ENCODE peak calls at places on chromosomes 16 and 17, in five cellular contexts. N, C, Q, W and M are unnamed samples.
A peak's percentile ranks its signal among the peaks of the same experiment; 100 is the strongest.

GRCh38 chr17:53336281-53336680 is 486.4 kb upstream of the KIF2B start:
- DNase-seq in N (no peak), C (no peak), Q (no peak), W (no peak), M (no peak)

GRCh38 chr17:73566905-73567782 is 77.1 kb downstream of the SDK2 start:
- DNase-seq in N (no peak), C (no peak), Q (no peak), W (no peak), M (peak; percentile 64)

GRCh38 chr16:83935005-83935857 is 17.8 kb upstream of the OSGIN1 start:
- DNase-seq in N (no peak), C (no peak), Q (no peak), W (no peak), M (no peak)

GRCh38 chr17:30429155-30429554 is 48.1 kb upstream of the GOSR1 start:
- DNase-seq in N (no peak), C (no peak), Q (no peak), W (no peak), M (no peak)

GRCh38 chr17:41792835-41793748 is 6.6 kb upstream of the JUP start:
- DNase-seq in N (peak; percentile 75), C (peak; percentile 90), Q (peak; percentile 89), W (no peak), M (no peak)

GRCh38 chr16:46638947-46639925 is 18.1 kb upstream of the SHCBP1 start:
- DNase-seq in N (no peak), C (no peak), Q (no peak), W (no peak), M (no peak)

GRCh38 chr17:6097005-6097279 is 26.8 kb downstream of the WSCD1 start:
- DNase-seq in N (peak; percentile 20), C (no peak), Q (no peak), W (no peak), M (no peak)

GRCh38 chr17:69870091-69870530 is 204.9 kb upstream of the KCNJ16 start:
- DNase-seq in N (no peak), C (no peak), Q (no peak), W (no peak), M (peak; percentile 31)

GRCh38 chr17:1203111-1203966 is 23.6 kb upstream of the ABR start:
- DNase-seq in N (peak; percentile 86), C (peak; percentile 64), Q (peak; percentile 64), W (no peak), M (no peak)

GRCh38 chr16:8885674-8886592 is 3.8 kb downstream of the LITAFD start:
- DNase-seq in N (peak; percentile 39), C (peak; percentile 59), Q (no peak), W (no peak), M (no peak)

GRCh38 chr17:75242461-75243042 is 18.9 kb downstream of the GGA3 start:
- DNase-seq in N (no peak), C (no peak), Q (no peak), W (no peak), M (no peak)

GRCh38 chr16:8712589-8713361 is 38.4 kb downstream of the ABAT start:
- DNase-seq in N (no peak), C (peak; percentile 96), Q (no peak), W (peak; percentile 52), M (no peak)

GRCh38 chr17:27634781-27635180 is 3.8 kb downstream of the LGALS9 start:
- DNase-seq in N (no peak), C (no peak), Q (no peak), W (no peak), M (no peak)

GRCh38 chr16:15772579-15773293 is 84.1 kb downstream of the MYH11 start:
- DNase-seq in N (no peak), C (no peak), Q (no peak), W (no peak), M (no peak)

GRCh38 chr17:66716236-66717026 is 118.5 kb upstream of the CACNG5 start:
- DNase-seq in N (no peak), C (peak; percentile 80), Q (no peak), W (peak; percentile 39), M (no peak)

GRCh38 chr16:4613636-4614570 is 785 bp downstream of the UBALD1 start:
- DNase-seq in N (peak; percentile 71), C (peak; percentile 87), Q (no peak), W (no peak), M (peak; percentile 48)

GRCh38 chr17:20043034-20043433 is 33.9 kb downstream of the SPECC1 start:
- DNase-seq in N (no peak), C (peak; percentile 5), Q (no peak), W (no peak), M (no peak)

GRCh38 chr16:84650062-84650991 is 2.0 kb downstream of the KLHL36 start:
- DNase-seq in N (no peak), C (no peak), Q (no peak), W (no peak), M (no peak)

GRCh38 chr17:67323445-67323844 is 42.9 kb downstream of the PSMD12 start:
- DNase-seq in N (no peak), C (no peak), Q (no peak), W (no peak), M (no peak)

GRCh38 chr16:88655733-88656281 is 5.0 kb upstream of the CYBA start:
- DNase-seq in N (no peak), C (no peak), Q (no peak), W (no peak), M (no peak)

GRCh38 chr17:45123930-45124796 is 8.2 kb downstream of the PLCD3 start:
- DNase-seq in N (no peak), C (no peak), Q (peak; percentile 83), W (no peak), M (no peak)

GRCh38 chr16:49854227-49855203 is 1.4 kb downstream of the ZNF423 start:
- DNase-seq in N (no peak), C (peak; percentile 86), Q (no peak), W (no peak), M (no peak)

GRCh38 chr16:88783391-88784073 is 1.5 kb downstream of the PIEZO1 start:
- DNase-seq in N (peak; percentile 57), C (no peak), Q (no peak), W (peak; percentile 47), M (no peak)

GRCh38 chr17:75557852-75558665 is 29.5 kb upstream of the MYO15B start:
- DNase-seq in N (no peak), C (no peak), Q (no peak), W (no peak), M (no peak)

GRCh38 chr17:59874366-59874765 is 18.4 kb downstream of the TUBD1 start:
- DNase-seq in N (no peak), C (no peak), Q (no peak), W (no peak), M (no peak)

GRCh38 chr17:79651751-79652150 is 40.9 kb upstream of the RBFOX3 start:
- DNase-seq in N (no peak), C (peak; percentile 69), Q (peak; percentile 42), W (no peak), M (no peak)

GRCh38 chr17:40696651-40697072 is 6.9 kb downstream of the KRT24 start:
- DNase-seq in N (no peak), C (no peak), Q (no peak), W (no peak), M (no peak)

GRCh38 chr17:6596511-6596910 is 40.2 kb upstream of the PITPNM3 start:
- DNase-seq in N (no peak), C (no peak), Q (no peak), W (no peak), M (no peak)

GRCh38 chr16:71708696-71709095 is 15.8 kb downstream of the PHLPP2 start:
- DNase-seq in N (no peak), C (no peak), Q (no peak), W (no peak), M (no peak)

GRCh38 chr17:51703364-51704341 is 443.3 kb downstream of the UTP18 start:
- DNase-seq in N (no peak), C (peak; percentile 28), Q (peak; percentile 66), W (no peak), M (no peak)

GRCh38 chr16:58331024-58331707 is 36.3 kb upstream of the PRSS54 start:
- DNase-seq in N (no peak), C (peak; percentile 65), Q (no peak), W (no peak), M (no peak)

GRCh38 chr16:48612621-48613020 is 2.6 kb upstream of the N4BP1 start:
- DNase-seq in N (no peak), C (no peak), Q (no peak), W (no peak), M (no peak)

GRCh38 chr17:1976000-1976682 is 49.0 kb downstream of the RTN4RL1 start:
- DNase-seq in N (no peak), C (no peak), Q (no peak), W (no peak), M (no peak)

GRCh38 chr17:43840814-43841213 is 6.2 kb upstream of the CD300LG start:
- DNase-seq in N (no peak), C (peak; percentile 56), Q (no peak), W (no peak), M (no peak)